ENCODE peak calls at places on chromosomes 7 and 10, in eight cellular contexts. Y, E, L, T, I, M, S and U are unnamed samples. For H3K4me1 and H3K27me3, the result is how much of the 10 kb centered on the place peaks cover.

GRCh38 chr7:75966209-75966961 is 28.0 kb downstream of the TMEM120A start:
- DNase-seq in Y (no peak), E (peak), L (no peak), T (peak), I (no peak), M (no peak), S (no peak), U (no peak)

GRCh38 chr7:156985101-156985967 is 25.1 kb downstream of the MNX1 start:
- DNase-seq in Y (peak), E (peak), L (no peak), T (peak), I (no peak), M (no peak), S (no peak), U (no peak)

GRCh38 chr10:80471715-80472233 is 17.7 kb downstream of the TSPAN14 start:
- DNase-seq in Y (no peak), E (no peak), L (no peak), T (no peak), I (no peak), M (no peak), S (no peak), U (no peak)

GRCh38 chr7:157670490-157671357 is 333.9 kb downstream of the DNAJB6 start:
- DNase-seq in Y (no peak), E (peak), L (no peak), T (no peak), I (no peak), M (no peak), S (no peak), U (no peak)

GRCh38 chr7:105408791-105409410 is 20.2 kb upstream of the SRPK2 start:
- DNase-seq in Y (no peak), E (no peak), L (no peak), T (no peak), I (no peak), M (no peak), S (no peak), U (no peak)

GRCh38 chr10:26031300-26031699 is 97.3 kb downstream of the MYO3A start:
- DNase-seq in Y (no peak), E (no peak), L (no peak), T (no peak), I (no peak), M (no peak), S (no peak), U (no peak)

GRCh38 chr7:137572071-137572784 is 228.7 kb upstream of the PTN start:
- DNase-seq in Y (no peak), E (no peak), L (no peak), T (no peak), I (no peak), M (no peak), S (no peak), U (no peak)

GRCh38 chr7:7868245-7868899 is 100.2 kb upstream of the GLCCI1 start:
- DNase-seq in Y (no peak), E (no peak), L (no peak), T (no peak), I (no peak), M (no peak), S (no peak), U (no peak)

GRCh38 chr10:92990615-92991014 is 70.0 kb upstream of the CYP26C1 start:
- DNase-seq in Y (no peak), E (no peak), L (no peak), T (no peak), I (no peak), M (no peak), S (no peak), U (no peak)

GRCh38 chr7:121360564-121360963 is 31.8 kb downstream of the WNT16 start:
- DNase-seq in Y (no peak), E (no peak), L (no peak), T (no peak), I (no peak), M (no peak), S (no peak), U (no peak)

GRCh38 chr10:26697922-26698608 is 564 bp downstream of the PDSS1 start:
- DNase-seq in Y (no peak), E (no peak), L (no peak), T (peak), I (no peak), M (no peak), S (no peak), U (no peak)

GRCh38 chr10:94545277-94546057 is at the start of gene HELLS:
- DNase-seq in Y (peak), E (peak), L (peak), T (peak), I (peak), M (peak), S (peak), U (peak)

GRCh38 chr7:42770106-42770505 is 141.8 kb downstream of the C7orf25 start:
- DNase-seq in Y (no peak), E (no peak), L (no peak), T (no peak), I (no peak), M (no peak), S (no peak), U (no peak)

GRCh38 chr10:26292058-26292457 is 75.5 kb downstream of the GAD2 start:
- DNase-seq in Y (no peak), E (no peak), L (no peak), T (no peak), I (no peak), M (no peak), S (no peak), U (no peak)

GRCh38 chr7:31382722-31383121 is 42.2 kb upstream of the NEUROD6 start:
- DNase-seq in Y (no peak), E (no peak), L (no peak), T (no peak), I (no peak), M (no peak), S (no peak), U (no peak)

GRCh38 chr7:82410461-82410860 is 33.1 kb downstream of the CACNA2D1 start:
- DNase-seq in Y (no peak), E (no peak), L (no peak), T (no peak), I (no peak), M (no peak), S (no peak), U (no peak)

GRCh38 chr7:1537631-1538412 is 7.3 kb downstream of the MAFK start:
- DNase-seq in Y (peak), E (peak), L (no peak), T (peak), I (peak), M (peak), S (no peak), U (peak)

GRCh38 chr10:33216661-33217427 is 117.6 kb downstream of the NRP1 start:
- DNase-seq in Y (no peak), E (no peak), L (no peak), T (peak), I (no peak), M (no peak), S (peak), U (no peak)

GRCh38 chr7:45623157-45623556 is 49.0 kb downstream of the ADCY1 start:
- DNase-seq in Y (no peak), E (no peak), L (no peak), T (no peak), I (no peak), M (no peak), S (no peak), U (no peak)

GRCh38 chr10:98244586-98244985 is 23.4 kb downstream of the LOXL4 start:
- DNase-seq in Y (no peak), E (no peak), L (no peak), T (no peak), I (no peak), M (no peak), S (no peak), U (no peak)

GRCh38 chr10:108388716-108389115 is 1224.2 kb upstream of the SORCS1 start:
- DNase-seq in Y (no peak), E (no peak), L (no peak), T (no peak), I (no peak), M (no peak), S (no peak), U (no peak)

GRCh38 chr7:141288626-141289025 is 214.8 kb downstream of the TMEM178B start:
- DNase-seq in Y (no peak), E (no peak), L (no peak), T (no peak), I (no peak), M (no peak), S (no peak), U (no peak)

GRCh38 chr10:86506062-86506461 is 15.5 kb downstream of the WAPL start:
- DNase-seq in Y (no peak), E (no peak), L (no peak), T (no peak), I (no peak), M (no peak), S (no peak), U (no peak)

GRCh38 chr7:20442951-20443350 is 112.3 kb downstream of the ITGB8 start:
- DNase-seq in Y (no peak), E (no peak), L (no peak), T (no peak), I (no peak), M (peak), S (no peak), U (no peak)

GRCh38 chr10:116787893-116788665 is 45.7 kb upstream of the HSPA12A start:
- DNase-seq in Y (peak), E (peak), L (no peak), T (peak), I (no peak), M (peak), S (peak), U (peak)

GRCh38 chr7:134440476-134440875 is 18.4 kb downstream of the AKR1B1 start:
- DNase-seq in Y (no peak), E (no peak), L (no peak), T (no peak), I (no peak), M (no peak), S (no peak), U (no peak)

GRCh38 chr7:44329081-44329480 is 3.7 kb upstream of the CAMK2B start:
- DNase-seq in Y (no peak), E (no peak), L (no peak), T (no peak), I (peak), M (no peak), S (no peak), U (no peak)

GRCh38 chr7:42745357-42746022 is 166.4 kb downstream of the C7orf25 start:
- DNase-seq in Y (peak), E (no peak), L (no peak), T (peak), I (no peak), M (peak), S (peak), U (no peak)

GRCh38 chr10:71431945-71432905 is 35.5 kb downstream of the CDH23 start:
- DNase-seq in Y (peak), E (peak), L (no peak), T (peak), I (no peak), M (no peak), S (no peak), U (peak)

GRCh38 chr7:75689246-75690099 is 49.3 kb downstream of the HIP1 start:
- DNase-seq in Y (no peak), E (no peak), L (no peak), T (no peak), I (no peak), M (no peak), S (no peak), U (no peak)

GRCh38 chr10:5464521-5464920 is 34.8 kb downstream of the CALML5 start:
- DNase-seq in Y (no peak), E (no peak), L (no peak), T (no peak), I (peak), M (no peak), S (no peak), U (no peak)

GRCh38 chr7:17719998-17720397 is 220.3 kb downstream of the SNX13 start:
- DNase-seq in Y (no peak), E (no peak), L (no peak), T (no peak), I (no peak), M (no peak), S (no peak), U (no peak)

GRCh38 chr10:126270116-126270515 is 118.2 kb downstream of the ADAM12 start:
- DNase-seq in Y (no peak), E (no peak), L (no peak), T (no peak), I (no peak), M (no peak), S (no peak), U (no peak)

GRCh38 chr7:16813232-16813616 is 8.4 kb upstream of the AGR2 start:
- DNase-seq in Y (no peak), E (no peak), L (no peak), T (no peak), I (no peak), M (no peak), S (no peak), U (no peak)

GRCh38 chr10:2986341-2986933 is 80.9 kb upstream of the PFKP start:
- DNase-seq in Y (no peak), E (no peak), L (no peak), T (no peak), I (no peak), M (peak), S (no peak), U (no peak)

GRCh38 chr7:143299346-143299745 is 11.2 kb downstream of the CASP2 start:
- DNase-seq in Y (no peak), E (no peak), L (no peak), T (no peak), I (no peak), M (no peak), S (no peak), U (no peak)
- H3K4me1 ChIP-seq in Y (under half), E (under half), L (under half), T (under half), I (under half), M (under half), S (under half), U (under half)

DNA sequence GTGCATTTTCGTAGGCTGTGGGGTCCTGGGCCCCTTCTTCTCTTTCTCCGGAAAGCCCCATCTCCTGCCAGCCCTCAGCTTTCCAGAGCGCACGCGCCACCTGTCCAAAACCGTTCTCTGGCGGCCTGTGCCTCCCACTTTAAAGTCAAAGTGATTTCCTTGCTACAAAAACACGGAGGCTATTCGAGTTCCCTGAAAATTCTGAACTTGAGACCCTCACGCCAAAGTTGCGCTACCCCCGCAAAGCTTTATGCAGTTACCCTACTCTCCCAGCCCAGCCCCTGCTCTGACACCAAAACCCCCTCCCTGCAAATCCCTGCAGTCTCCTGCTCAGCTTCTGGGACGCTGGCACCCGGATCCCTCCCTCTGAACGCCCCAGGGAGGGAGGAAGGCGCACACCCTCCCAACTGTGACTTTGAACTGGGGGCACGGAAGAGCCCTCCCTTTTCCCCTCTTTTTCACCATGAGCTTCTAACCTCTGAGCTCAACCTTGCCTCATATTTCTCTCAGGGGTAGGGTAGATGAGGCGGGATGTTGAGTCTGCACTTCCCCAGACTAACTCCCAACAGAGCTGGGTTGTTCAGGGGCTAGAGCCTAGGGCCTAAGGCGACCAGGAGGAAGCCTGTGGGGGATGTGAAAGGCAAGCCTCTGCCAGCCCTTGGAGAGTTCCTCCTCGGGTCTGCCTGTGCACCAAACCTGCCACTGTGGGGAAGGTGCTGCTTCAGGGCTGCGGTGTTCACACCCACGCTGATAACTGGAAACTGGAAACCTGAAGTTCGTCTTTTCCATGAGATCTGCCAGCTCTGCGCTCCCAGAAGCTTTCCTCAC is 2.7 kb upstream of the PAX4 start:
- DNase-seq in Y (peak), E (no peak), L (no peak), T (no peak), I (no peak), M (no peak), S (no peak), U (no peak)
- H3K27me3 ChIP-seq in Y (under half), E (half or more), L (under half), T (half or more), I (under half), M (under half), S (under half), U (under half)

GRCh38 chr10:124725791-124726190 is 18.4 kb downstream of the FAM53B start:
- DNase-seq in Y (no peak), E (no peak), L (no peak), T (no peak), I (no peak), M (no peak), S (no peak), U (peak)
- TF ChIP-seq EP300 in Y (no peak), E (no peak), L (no peak), T (no peak), I (no peak), M (no peak), S (no peak), U (no peak)

DNA sequence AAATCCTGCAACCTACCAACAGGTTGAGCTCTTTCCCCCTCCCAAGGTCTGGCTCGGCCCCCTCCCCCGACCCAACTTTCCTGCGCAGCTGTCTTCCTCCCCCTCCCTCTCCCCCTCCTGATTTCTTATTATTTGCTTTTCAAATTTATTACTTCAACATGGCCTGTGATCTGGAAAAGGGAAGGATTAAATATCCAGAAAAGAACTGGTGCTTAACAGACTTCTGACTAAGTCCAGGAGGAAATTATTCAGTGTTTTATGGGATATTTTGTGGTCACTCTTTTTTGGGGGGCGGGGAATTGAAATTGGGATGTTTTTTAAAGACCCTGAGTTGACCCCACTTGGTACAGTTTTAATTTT is 2.5 kb downstream of the ARID5B start:
- DNase-seq in Y (no peak), E (no peak), L (no peak), T (no peak), I (no peak), M (no peak), S (no peak), U (no peak)
- H3K4me1 ChIP-seq in Y (under half), E (under half), L (under half), T (under half), I (under half), M (under half), S (under half), U (under half)

GRCh38 chr7:101164071-101164840 is 1.1 kb downstream of the VGF start:
- DNase-seq in Y (peak), E (no peak), L (no peak), T (peak), I (no peak), M (no peak), S (no peak), U (no peak)

GRCh38 chr7:101166909-101167644 is 1.7 kb upstream of the VGF start:
- DNase-seq in Y (peak), E (no peak), L (no peak), T (peak), I (no peak), M (no peak), S (no peak), U (no peak)

GRCh38 chr7:101166603-101166908 is 1.2 kb upstream of the VGF start:
- DNase-seq in Y (no peak), E (no peak), L (no peak), T (peak), I (no peak), M (no peak), S (no peak), U (no peak)

GRCh38 chr7:101165958-101166602 is 711 bp upstream of the VGF start:
- DNase-seq in Y (peak), E (no peak), L (no peak), T (peak), I (no peak), M (no peak), S (no peak), U (no peak)

GRCh38 chr7:101165075-101165957 is at the start of gene VGF:
- DNase-seq in Y (peak), E (peak), L (no peak), T (peak), I (peak), M (peak), S (peak), U (peak)
- H3K27me3 ChIP-seq in Y (under half), E (half or more), L (under half), T (under half), I (half or more), M (under half), S (under half), U (under half)

DNA sequence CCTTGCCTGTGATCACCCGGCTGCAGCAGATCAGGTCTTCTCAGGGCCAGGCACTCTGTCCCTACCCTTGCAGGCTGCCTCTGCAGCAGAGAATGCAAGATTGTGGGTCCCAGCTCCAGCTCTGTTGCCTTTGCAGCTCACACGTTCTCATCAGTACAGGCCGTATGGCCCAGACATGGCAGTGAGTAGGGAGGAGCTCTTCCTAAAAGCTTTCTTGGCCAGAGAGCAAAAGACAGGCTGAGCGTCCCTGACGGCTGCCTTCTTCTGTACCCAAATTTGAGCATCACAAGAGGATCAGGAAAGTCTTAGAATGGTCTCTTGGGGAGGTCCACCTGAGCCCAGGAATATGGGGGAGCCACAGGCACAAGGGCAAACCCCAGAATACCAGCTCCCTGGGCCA is 266.4 kb upstream of the ZMIZ1 start:
- DNase-seq in Y (no peak), E (no peak), L (no peak), T (no peak), I (no peak), M (no peak), S (no peak), U (no peak)
- TF ChIP-seq EP300 in Y (no peak), E (no peak), L (no peak), T (no peak), I (no peak), M (no peak), S (no peak), U (no peak)

DNA sequence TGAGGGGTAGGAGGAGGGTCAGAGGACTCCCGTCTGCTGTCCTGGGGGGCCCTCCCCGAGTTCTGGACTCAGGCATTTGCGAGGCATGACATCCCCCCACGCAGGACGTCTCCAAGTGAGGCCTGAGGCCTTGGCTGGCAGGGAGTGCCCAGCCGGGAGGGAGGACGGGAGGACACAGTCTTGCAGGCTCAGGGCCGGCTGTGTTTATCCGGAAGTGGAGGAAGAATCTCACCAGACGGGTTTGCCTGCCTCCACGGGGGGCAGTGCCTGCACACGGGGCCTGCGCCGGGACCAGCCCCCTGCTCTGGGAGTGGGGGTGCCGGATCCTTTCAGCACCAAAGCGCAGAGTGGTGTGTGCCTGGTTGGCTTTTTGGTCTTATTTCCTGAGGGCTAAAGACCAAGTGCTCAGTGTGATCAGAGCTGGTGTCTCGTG is 10.9 kb downstream of the PWWP2B start:
- DNase-seq in Y (peak), E (no peak), L (no peak), T (peak), I (no peak), M (no peak), S (no peak), U (peak)
- H3K4me1 ChIP-seq in Y (under half), E (half or more), L (under half), T (under half), I (half or more), M (under half), S (under half), U (half or more)

GRCh38 chr10:129631870-129632623 is 165.0 kb downstream of the MGMT start:
- DNase-seq in Y (no peak), E (no peak), L (no peak), T (no peak), I (peak), M (no peak), S (no peak), U (no peak)

GRCh38 chr10:129637841-129638240 is 170.8 kb downstream of the MGMT start:
- DNase-seq in Y (no peak), E (no peak), L (no peak), T (no peak), I (no peak), M (no peak), S (no peak), U (no peak)

GRCh38 chr10:129641351-129641750 is 174.3 kb downstream of the MGMT start:
- DNase-seq in Y (no peak), E (no peak), L (no peak), T (no peak), I (no peak), M (no peak), S (no peak), U (no peak)

GRCh38 chr10:129641982-129642381 is 174.9 kb downstream of the MGMT start:
- DNase-seq in Y (no peak), E (no peak), L (no peak), T (no peak), I (no peak), M (no peak), S (no peak), U (peak)

GRCh38 chr10:129637010-129637409 is 170.0 kb downstream of the MGMT start:
- DNase-seq in Y (no peak), E (no peak), L (no peak), T (no peak), I (peak), M (no peak), S (no peak), U (no peak)
- H3K27me3 ChIP-seq in Y (under half), E (under half), L (under half), T (under half), I (under half), M (under half), S (under half), U (under half)